ENCODE peak calls at places on chromosomes 6 and 20, in five cellular contexts. One of them, this sample, is unnamed.

GRCh38 chr6:157074969-157075368 is 248.3 kb downstream of the TMEM242 start:
- DNase-seq in GM03348: no peak
- DNase-seq in GM23248: no peak
- DNase-seq in stimulated activated CD8-positive, alpha-beta memory T cell treated with anti-CD3 and anti-CD28 coated beads, Interleukin-7, amount 100 ng/mL, for 48 hours: no peak
- DNase-seq in GM06990: no peak
- DNase-seq in this sample: no peak

GRCh38 chr6:13709698-13710551 is 1.7 kb downstream of the RANBP9 start:
- DNase-seq in GM23248: peak
- DNase-seq in GM03348: no peak
- DNase-seq in GM06990: no peak
- DNase-seq in stimulated activated CD8-positive, alpha-beta memory T cell treated with anti-CD3 and anti-CD28 coated beads, Interleukin-7, amount 100 ng/mL, for 48 hours: no peak
- DNase-seq in this sample: peak

GRCh38 chr20:50373674-50374286 is 136.4 kb upstream of the PTPN1 start:
- DNase-seq in stimulated activated CD8-positive, alpha-beta memory T cell treated with anti-CD3 and anti-CD28 coated beads, Interleukin-7, amount 100 ng/mL, for 48 hours: no peak
- DNase-seq in GM06990: no peak
- DNase-seq in GM23248: peak
- DNase-seq in GM03348: no peak
- DNase-seq in this sample: no peak

GRCh38 chr6:49646130-49646824 is 9.6 kb upstream of the RHAG start:
- DNase-seq in GM23248: no peak
- DNase-seq in GM03348: no peak
- DNase-seq in GM06990: no peak
- DNase-seq in stimulated activated CD8-positive, alpha-beta memory T cell treated with anti-CD3 and anti-CD28 coated beads, Interleukin-7, amount 100 ng/mL, for 48 hours: no peak
- DNase-seq in this sample: no peak

GRCh38 chr6:44453146-44453545 is 65.6 kb downstream of the CDC5L start:
- DNase-seq in GM03348: no peak
- DNase-seq in GM23248: peak
- DNase-seq in GM06990: no peak
- DNase-seq in stimulated activated CD8-positive, alpha-beta memory T cell treated with anti-CD3 and anti-CD28 coated beads, Interleukin-7, amount 100 ng/mL, for 48 hours: no peak
- DNase-seq in this sample: no peak

GRCh38 chr20:11170565-11170964 is 496.8 kb upstream of the JAG1 start:
- DNase-seq in GM03348: peak
- DNase-seq in GM06990: no peak
- DNase-seq in stimulated activated CD8-positive, alpha-beta memory T cell treated with anti-CD3 and anti-CD28 coated beads, Interleukin-7, amount 100 ng/mL, for 48 hours: no peak
- DNase-seq in GM23248: peak
- DNase-seq in this sample: no peak

GRCh38 chr20:15364781-15365180 is 1027.4 kb upstream of the FLRT3 start:
- DNase-seq in stimulated activated CD8-positive, alpha-beta memory T cell treated with anti-CD3 and anti-CD28 coated beads, Interleukin-7, amount 100 ng/mL, for 48 hours: no peak
- DNase-seq in GM03348: no peak
- DNase-seq in GM23248: peak
- DNase-seq in GM06990: no peak
- DNase-seq in this sample: no peak

GRCh38 chr6:161236091-161236633 is 37.7 kb downstream of the AGPAT4 start:
- DNase-seq in GM23248: no peak
- DNase-seq in GM06990: peak
- DNase-seq in GM03348: no peak
- DNase-seq in stimulated activated CD8-positive, alpha-beta memory T cell treated with anti-CD3 and anti-CD28 coated beads, Interleukin-7, amount 100 ng/mL, for 48 hours: no peak
- DNase-seq in this sample: peak

GRCh38 chr6:119310486-119311036 is 39.0 kb downstream of the MAN1A1 start:
- DNase-seq in GM03348: no peak
- DNase-seq in stimulated activated CD8-positive, alpha-beta memory T cell treated with anti-CD3 and anti-CD28 coated beads, Interleukin-7, amount 100 ng/mL, for 48 hours: no peak
- DNase-seq in GM23248: no peak
- DNase-seq in GM06990: no peak
- DNase-seq in this sample: no peak

GRCh38 chr6:100913400-100914276 is 32.5 kb upstream of the ASCC3 start:
- DNase-seq in stimulated activated CD8-positive, alpha-beta memory T cell treated with anti-CD3 and anti-CD28 coated beads, Interleukin-7, amount 100 ng/mL, for 48 hours: no peak
- DNase-seq in GM06990: no peak
- DNase-seq in GM23248: peak
- DNase-seq in GM03348: no peak
- DNase-seq in this sample: no peak

GRCh38 chr20:52422574-52423463 is 231.2 kb upstream of the ZFP64 start:
- DNase-seq in stimulated activated CD8-positive, alpha-beta memory T cell treated with anti-CD3 and anti-CD28 coated beads, Interleukin-7, amount 100 ng/mL, for 48 hours: no peak
- DNase-seq in GM23248: peak
- DNase-seq in GM03348: peak
- DNase-seq in GM06990: no peak
- DNase-seq in this sample: no peak

GRCh38 chr6:132005177-132005576 is 54.0 kb upstream of the CCN2 start:
- DNase-seq in stimulated activated CD8-positive, alpha-beta memory T cell treated with anti-CD3 and anti-CD28 coated beads, Interleukin-7, amount 100 ng/mL, for 48 hours: no peak
- DNase-seq in GM06990: no peak
- DNase-seq in GM23248: no peak
- DNase-seq in GM03348: no peak
- DNase-seq in this sample: no peak

GRCh38 chr6:6005467-6006427 is 978 bp downstream of the NRN1 start:
- DNase-seq in GM06990: no peak
- DNase-seq in stimulated activated CD8-positive, alpha-beta memory T cell treated with anti-CD3 and anti-CD28 coated beads, Interleukin-7, amount 100 ng/mL, for 48 hours: no peak
- DNase-seq in GM03348: peak
- DNase-seq in GM23248: peak
- DNase-seq in this sample: peak

GRCh38 chr20:62409935-62410741 is 3.1 kb upstream of the CABLES2 start:
- DNase-seq in GM23248: peak
- DNase-seq in GM03348: peak
- DNase-seq in stimulated activated CD8-positive, alpha-beta memory T cell treated with anti-CD3 and anti-CD28 coated beads, Interleukin-7, amount 100 ng/mL, for 48 hours: no peak
- DNase-seq in GM06990: no peak
- DNase-seq in this sample: peak

GRCh38 chr20:35491823-35492222 is 36.4 kb downstream of the CEP250 start:
- DNase-seq in GM06990: no peak
- DNase-seq in GM03348: no peak
- DNase-seq in GM23248: no peak
- DNase-seq in stimulated activated CD8-positive, alpha-beta memory T cell treated with anti-CD3 and anti-CD28 coated beads, Interleukin-7, amount 100 ng/mL, for 48 hours: no peak
- DNase-seq in this sample: no peak

GRCh38 chr20:45489083-45489531 is 19.6 kb downstream of the WFDC2 start:
- DNase-seq in GM03348: no peak
- DNase-seq in stimulated activated CD8-positive, alpha-beta memory T cell treated with anti-CD3 and anti-CD28 coated beads, Interleukin-7, amount 100 ng/mL, for 48 hours: no peak
- DNase-seq in GM23248: peak
- DNase-seq in GM06990: no peak
- DNase-seq in this sample: no peak

GRCh38 chr6:37516076-37516919 is 16.6 kb upstream of the CCDC167 start:
- DNase-seq in stimulated activated CD8-positive, alpha-beta memory T cell treated with anti-CD3 and anti-CD28 coated beads, Interleukin-7, amount 100 ng/mL, for 48 hours: peak
- DNase-seq in GM06990: peak
- DNase-seq in GM03348: no peak
- DNase-seq in GM23248: no peak
- DNase-seq in this sample: peak

GRCh38 chr6:150770631-150771030 is 94.9 kb upstream of the MTHFD1L start:
- DNase-seq in GM03348: no peak
- DNase-seq in GM23248: peak
- DNase-seq in stimulated activated CD8-positive, alpha-beta memory T cell treated with anti-CD3 and anti-CD28 coated beads, Interleukin-7, amount 100 ng/mL, for 48 hours: no peak
- DNase-seq in GM06990: no peak
- DNase-seq in this sample: no peak

GRCh38 chr20:44104807-44105517 is 82.0 kb downstream of the JPH2 start:
- DNase-seq in GM06990: no peak
- DNase-seq in GM23248: peak
- DNase-seq in GM03348: no peak
- DNase-seq in stimulated activated CD8-positive, alpha-beta memory T cell treated with anti-CD3 and anti-CD28 coated beads, Interleukin-7, amount 100 ng/mL, for 48 hours: no peak
- DNase-seq in this sample: no peak

GRCh38 chr6:85166106-85166505 is 283.8 kb upstream of the NT5E start:
- DNase-seq in GM23248: no peak
- DNase-seq in GM06990: no peak
- DNase-seq in stimulated activated CD8-positive, alpha-beta memory T cell treated with anti-CD3 and anti-CD28 coated beads, Interleukin-7, amount 100 ng/mL, for 48 hours: no peak
- DNase-seq in GM03348: no peak
- DNase-seq in this sample: no peak

GRCh38 chr20:35003211-35004031 is 47.8 kb downstream of the MYH7B start:
- DNase-seq in GM06990: no peak
- DNase-seq in GM03348: no peak
- DNase-seq in GM23248: no peak
- DNase-seq in stimulated activated CD8-positive, alpha-beta memory T cell treated with anti-CD3 and anti-CD28 coated beads, Interleukin-7, amount 100 ng/mL, for 48 hours: no peak
- DNase-seq in this sample: no peak

GRCh38 chr6:135257641-135258405 is 76.7 kb downstream of the MYB start:
- DNase-seq in GM06990: no peak
- DNase-seq in GM23248: no peak
- DNase-seq in GM03348: no peak
- DNase-seq in stimulated activated CD8-positive, alpha-beta memory T cell treated with anti-CD3 and anti-CD28 coated beads, Interleukin-7, amount 100 ng/mL, for 48 hours: no peak
- DNase-seq in this sample: no peak

GRCh38 chr6:147063469-147064031 is 140.7 kb upstream of the STXBP5 start:
- DNase-seq in stimulated activated CD8-positive, alpha-beta memory T cell treated with anti-CD3 and anti-CD28 coated beads, Interleukin-7, amount 100 ng/mL, for 48 hours: no peak
- DNase-seq in GM23248: peak
- DNase-seq in GM06990: no peak
- DNase-seq in GM03348: peak
- DNase-seq in this sample: no peak

GRCh38 chr6:26327450-26328264 is 37.3 kb upstream of the BTN3A2 start:
- DNase-seq in GM06990: peak
- DNase-seq in stimulated activated CD8-positive, alpha-beta memory T cell treated with anti-CD3 and anti-CD28 coated beads, Interleukin-7, amount 100 ng/mL, for 48 hours: no peak
- DNase-seq in GM23248: peak
- DNase-seq in GM03348: peak
- DNase-seq in this sample: no peak

GRCh38 chr6:44151348-44152108 is 7.1 kb upstream of the CAPN11 start:
- DNase-seq in GM03348: peak
- DNase-seq in stimulated activated CD8-positive, alpha-beta memory T cell treated with anti-CD3 and anti-CD28 coated beads, Interleukin-7, amount 100 ng/mL, for 48 hours: peak
- DNase-seq in GM23248: peak
- DNase-seq in GM06990: peak
- DNase-seq in this sample: peak

GRCh38 chr20:48711696-48712464 is 115.9 kb downstream of the PREX1 start:
- DNase-seq in GM03348: no peak
- DNase-seq in GM23248: no peak
- DNase-seq in GM06990: no peak
- DNase-seq in stimulated activated CD8-positive, alpha-beta memory T cell treated with anti-CD3 and anti-CD28 coated beads, Interleukin-7, amount 100 ng/mL, for 48 hours: no peak
- DNase-seq in this sample: no peak

GRCh38 chr20:11001767-11002540 is 328.2 kb upstream of the JAG1 start:
- DNase-seq in GM06990: no peak
- DNase-seq in GM03348: peak
- DNase-seq in stimulated activated CD8-positive, alpha-beta memory T cell treated with anti-CD3 and anti-CD28 coated beads, Interleukin-7, amount 100 ng/mL, for 48 hours: no peak
- DNase-seq in GM23248: peak
- DNase-seq in this sample: no peak

This sample was measured in GM20000.